ENCODE peak calls at places on chromosomes 6 and 20, in four cellular contexts. D is MM.1S, H is omental fat pad, J is adrenal gland. I is an unnamed sample.

GRCh38 chr6:138182939-138183791 is 21.4 kb downstream of the ARFGEF3 start:
- DNase-seq in D (no peak), H (no peak), J (no peak), I (no peak)

GRCh38 chr6:87806635-87807034 is 104.6 kb upstream of the AKIRIN2 start:
- DNase-seq in D (no peak), H (no peak), J (no peak), I (no peak)

GRCh38 chr6:131063764-131064272 is 773 bp upstream of the EPB41L2 start:
- DNase-seq in D (no peak), H (no peak), J (peak; percentile 25), I (peak; percentile 42)

GRCh38 chr20:45011108-45011526 is 44.8 kb downstream of the STK4 start:
- DNase-seq in D (peak; percentile 57), H (peak; percentile 62), J (peak; percentile 54), I (peak; percentile 49)

GRCh38 chr6:38207371-38207770 is 387.8 kb downstream of the ZFAND3 start:
- DNase-seq in D (no peak), H (no peak), J (no peak), I (no peak)

GRCh38 chr6:119739776-119740175 is 390.2 kb upstream of the MAN1A1 start:
- DNase-seq in D (no peak), H (no peak), J (no peak), I (no peak)

GRCh38 chr6:127518710-127519468 is at the start of gene MTCL3:
- DNase-seq in D (no peak), H (no peak), J (no peak), I (no peak)

GRCh38 chr6:38554700-38555413 is 84.9 kb downstream of the BTBD9 start:
- DNase-seq in D (no peak), H (no peak), J (no peak), I (no peak)

GRCh38 chr20:63819224-63819917 is 11.7 kb downstream of the ZBTB46 start:
- DNase-seq in D (peak; percentile 60), H (no peak), J (no peak), I (peak; percentile 51)

GRCh38 chr20:50980071-50980681 is 21.6 kb downstream of the MOCS3 start:
- DNase-seq in D (no peak), H (no peak), J (peak; percentile 27), I (no peak)

GRCh38 chr6:158387036-158387435 is 74.8 kb downstream of the TULP4 start:
- DNase-seq in D (no peak), H (no peak), J (no peak), I (no peak)

GRCh38 chr6:148700047-148700712 is 46.6 kb upstream of the UST start:
- DNase-seq in D (no peak), H (no peak), J (no peak), I (no peak)
- TF ChIP-seq CTCF in D (no peak), H (no peak), J (no peak), I (no peak)

DNA sequence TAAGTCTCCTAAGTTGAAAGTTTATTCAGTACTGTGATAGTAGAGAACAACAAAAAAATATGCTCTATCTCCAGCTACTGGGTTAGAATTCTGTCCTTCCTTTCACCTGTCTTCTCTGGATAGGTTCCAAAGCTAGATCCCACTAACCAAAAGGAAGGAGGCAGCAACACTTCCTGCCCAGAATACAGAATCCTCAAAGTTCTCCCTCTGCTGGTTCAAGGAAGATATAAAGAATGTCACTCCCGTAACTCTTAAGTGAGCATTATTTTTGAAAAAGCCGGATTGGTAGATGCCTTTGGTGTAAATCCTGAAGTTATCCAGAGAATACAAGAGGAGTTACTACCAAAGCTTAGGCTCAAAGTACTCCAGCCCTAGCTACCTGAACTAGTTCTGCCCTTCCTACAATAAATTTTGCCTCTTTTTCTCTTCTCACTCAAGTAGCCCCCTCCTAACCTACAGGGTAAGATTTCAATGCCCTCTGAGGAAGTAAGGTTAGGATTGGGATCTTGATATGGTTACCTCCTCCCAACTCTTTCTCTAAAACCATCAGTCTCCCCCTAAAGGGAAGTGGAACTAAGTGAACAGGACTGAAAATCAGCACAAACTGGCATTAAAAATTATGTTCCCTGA is 26.0 kb upstream of the CRIP3 start:
- DNase-seq in D (no peak), H (no peak), J (no peak), I (no peak)
- TF ChIP-seq CTCF in D (peak; percentile 37), H (no peak), J (peak; percentile 45), I (peak; percentile 22)

DNA sequence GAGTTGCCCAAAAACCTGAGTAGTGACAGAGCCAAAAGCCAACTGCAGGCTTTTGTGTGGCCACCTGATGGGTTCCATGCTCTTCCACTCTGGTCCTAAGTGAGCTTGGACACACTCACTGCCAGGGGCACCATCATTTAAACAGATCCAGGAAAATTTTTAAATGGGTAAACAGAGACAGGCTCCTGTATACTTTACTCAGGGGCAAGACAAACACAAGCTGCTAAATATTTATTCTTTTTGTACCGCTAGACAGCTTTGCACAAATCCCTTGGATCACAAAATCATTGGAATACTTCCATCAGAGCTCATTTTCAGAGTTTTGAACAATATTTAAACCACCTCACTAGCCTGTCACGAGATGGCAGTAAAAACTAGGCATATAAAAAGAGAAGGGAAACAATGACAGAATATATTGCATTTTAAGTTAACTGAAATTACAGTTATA is 31.4 kb downstream of the GCLC start:
- DNase-seq in D (no peak), H (no peak), J (no peak), I (no peak)
- TF ChIP-seq CTCF in D (no peak), H (no peak), J (no peak), I (no peak)

DNA sequence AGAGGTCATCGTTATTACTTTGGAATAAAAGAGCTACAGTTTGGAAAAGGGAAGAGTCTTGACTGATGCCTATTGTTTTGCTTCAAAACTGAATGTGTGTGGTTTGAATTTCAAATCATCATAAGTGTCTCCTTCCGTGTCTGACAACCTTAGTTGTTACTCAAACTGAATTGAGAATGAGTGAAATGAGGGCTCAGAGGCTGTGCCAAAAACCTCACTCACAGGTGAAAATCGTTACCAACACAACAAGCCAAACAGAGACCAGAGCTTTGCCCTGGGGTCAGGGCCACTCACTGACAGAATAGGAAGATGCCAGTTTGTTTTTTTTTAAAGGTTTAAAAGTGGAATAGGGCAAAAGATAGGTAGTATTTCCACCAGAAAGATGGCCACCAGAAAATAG is 15.2 kb upstream of the SIRT5 start:
- DNase-seq in D (no peak), H (no peak), J (no peak), I (no peak)
- TF ChIP-seq CTCF in D (no peak), H (no peak), J (no peak), I (no peak)

GRCh38 chr20:57580478-57581201 is 19.7 kb downstream of the PCK1 start:
- DNase-seq in D (no peak), H (no peak), J (no peak), I (no peak)

GRCh38 chr20:57582029-57582378 is 21.1 kb downstream of the PCK1 start:
- DNase-seq in D (no peak), H (no peak), J (no peak), I (no peak)

GRCh38 chr20:57583289-57584257 is 22.7 kb downstream of the PCK1 start:
- DNase-seq in D (no peak), H (no peak), J (no peak), I (no peak)

GRCh38 chr20:57581202-57582028 is 20.5 kb downstream of the PCK1 start:
- DNase-seq in D (no peak), H (no peak), J (peak; percentile 15), I (no peak)

DNA sequence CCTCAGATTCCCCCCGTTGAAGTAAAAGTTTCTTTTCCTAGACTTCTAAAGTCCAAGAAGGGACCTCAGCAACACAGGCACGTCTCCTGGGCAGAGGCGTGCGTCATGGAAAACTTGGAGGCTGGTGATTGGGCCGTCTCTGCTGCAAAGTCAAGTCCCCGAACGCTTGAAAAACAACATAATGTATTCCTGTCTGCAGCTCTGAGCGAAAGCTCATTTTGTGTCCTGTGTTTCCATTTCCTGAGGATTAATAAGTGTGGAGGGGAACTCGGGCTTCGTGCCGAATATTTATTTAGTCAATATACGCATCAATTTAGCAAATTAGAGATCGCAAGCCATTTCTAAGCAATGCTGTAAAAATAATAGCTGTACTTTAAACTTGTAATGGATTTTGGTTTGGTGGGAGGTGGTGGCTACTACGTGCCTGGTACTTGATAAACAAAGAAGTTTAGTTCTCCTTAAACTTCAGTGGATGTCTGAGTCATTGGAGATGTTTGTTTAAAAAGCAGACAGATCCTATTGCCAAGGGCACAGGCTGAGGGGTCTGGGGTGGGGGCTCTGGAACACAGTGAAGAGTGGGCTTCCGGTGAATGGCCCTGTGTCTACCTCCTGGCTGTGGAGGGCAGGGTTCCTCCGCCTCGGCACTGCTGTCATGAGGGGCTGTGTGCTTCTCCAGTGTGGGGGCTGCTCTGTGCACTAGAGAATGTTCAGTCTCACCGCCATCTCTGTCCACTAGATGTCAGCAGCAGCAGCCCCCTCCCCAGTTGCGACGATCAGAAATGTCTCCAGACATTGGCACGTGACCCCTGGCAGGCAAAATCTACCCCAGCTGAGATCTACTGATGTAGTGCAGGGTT is 21.8 kb downstream of the PCK1 start:
- DNase-seq in D (no peak), H (no peak), J (peak; percentile 49), I (peak; percentile 60)
- TF ChIP-seq CTCF in D (peak; percentile 29), H (no peak), J (no peak), I (peak; percentile 34)

DNA sequence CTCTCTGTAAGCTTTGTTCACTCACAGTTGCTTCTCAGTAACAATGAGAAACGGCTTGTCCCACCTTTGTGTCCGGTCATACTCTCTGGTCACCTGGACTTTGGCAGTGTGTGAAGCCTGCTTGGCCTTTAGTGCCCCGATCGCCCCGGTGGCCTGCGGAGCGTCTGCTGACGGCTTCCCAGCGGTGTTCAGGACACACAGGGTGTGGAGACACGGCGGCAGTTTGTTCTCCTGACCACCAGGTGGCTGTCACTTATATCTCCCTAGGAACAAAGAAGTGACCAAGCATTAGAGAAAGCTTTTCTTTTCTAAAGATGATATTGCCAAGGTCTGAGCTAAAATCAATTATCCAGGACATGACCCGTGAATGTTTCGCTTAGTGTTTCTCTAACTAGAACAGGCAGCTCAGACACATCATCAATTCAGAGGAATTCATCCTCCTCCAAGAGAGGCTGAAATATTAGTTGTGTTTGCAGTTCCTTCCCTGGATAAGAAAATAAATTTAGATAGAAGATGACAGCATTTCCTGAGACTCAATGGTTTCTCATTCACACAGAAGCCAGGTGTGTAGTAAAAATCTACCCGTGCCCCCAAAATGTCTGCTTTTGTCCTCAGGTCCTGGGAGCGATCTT is 167.4 kb upstream of the THBS2 start:
- DNase-seq in D (peak; percentile 42), H (no peak), J (peak; percentile 75), I (no peak)
- TF ChIP-seq CTCF in D (peak; percentile 40), H (no peak), J (peak; percentile 46), I (peak; percentile 30)

DNA sequence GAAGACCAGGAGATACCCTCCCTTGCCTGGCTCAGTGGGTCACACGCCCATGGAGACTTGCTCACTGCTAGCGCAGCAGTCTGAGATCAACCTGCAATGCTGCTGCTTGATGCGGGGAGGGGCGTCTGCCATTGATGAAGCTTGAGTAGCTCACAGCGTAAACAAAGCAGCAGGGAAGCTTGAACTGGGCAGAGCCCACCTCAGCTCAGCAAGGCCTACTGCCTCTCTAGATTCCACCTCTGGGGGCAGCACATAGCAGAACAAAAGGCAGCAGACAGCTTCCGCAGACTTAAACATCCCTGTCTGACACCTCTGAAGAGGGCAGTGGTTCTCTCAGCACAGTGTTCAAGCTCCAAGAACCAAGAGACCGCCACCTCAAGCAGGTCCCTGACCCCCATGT is 271.3 kb downstream of the ESR1 start:
- DNase-seq in D (no peak), H (no peak), J (no peak), I (no peak)
- TF ChIP-seq CTCF in D (no peak), H (no peak), J (no peak), I (no peak)